ENCODE peak calls at places on chromosomes 12 and 14, in nine cellular contexts. F, A, U, S, Z, H, E, O and L are unnamed samples.

GRCh38 chr12:60494249-60494648 is 898.4 kb downstream of the SLC16A7 start:
- DNase-seq in F (peak), A (peak), U (peak), S (no peak), Z (no peak), H (peak), E (peak), O (no peak), L (no peak)

GRCh38 chr12:109753054-109753401 is 39.4 kb downstream of the FAM222A start:
- DNase-seq in F (no peak), A (no peak), U (no peak), S (no peak), Z (peak), H (no peak), E (no peak), O (no peak), L (no peak)

GRCh38 chr12:109115758-109116610 is at the start of gene ACACB:
- DNase-seq in F (no peak), A (no peak), U (no peak), S (no peak), Z (peak), H (peak), E (no peak), O (no peak), L (peak)

GRCh38 chr14:30162066-30162465 is 234.4 kb upstream of the PRKD1 start:
- DNase-seq in F (no peak), A (no peak), U (no peak), S (no peak), Z (no peak), H (no peak), E (no peak), O (no peak), L (no peak)

GRCh38 chr14:106163316-106163715 is 636.9 kb downstream of the TMEM121 start:
- DNase-seq in F (no peak), A (no peak), U (no peak), S (no peak), Z (no peak), H (no peak), E (no peak), O (no peak), L (no peak)

GRCh38 chr12:91406920-91407341 is 224.3 kb upstream of the DCN start:
- DNase-seq in F (peak), A (no peak), U (no peak), S (no peak), Z (no peak), H (peak), E (peak), O (no peak), L (no peak)

GRCh38 chr12:121536929-121537813 is 43.7 kb downstream of the KDM2B start:
- DNase-seq in F (peak), A (peak), U (peak), S (no peak), Z (peak), H (peak), E (peak), O (peak), L (peak)

GRCh38 chr12:124381454-124382207 is 86.7 kb downstream of the RFLNA start:
- DNase-seq in F (peak), A (peak), U (no peak), S (no peak), Z (peak), H (peak), E (peak), O (peak), L (no peak)

GRCh38 chr12:27940756-27941402 is 31.7 kb downstream of the PTHLH start:
- DNase-seq in F (peak), A (peak), U (peak), S (peak), Z (peak), H (peak), E (peak), O (no peak), L (peak)

GRCh38 chr12:47903927-47904646 is 707 bp downstream of the VDR start:
- DNase-seq in F (peak), A (peak), U (no peak), S (no peak), Z (peak), H (peak), E (peak), O (peak), L (no peak)

GRCh38 chr12:6038160-6038559 is 86.3 kb downstream of the VWF start:
- DNase-seq in F (peak), A (no peak), U (peak), S (no peak), Z (peak), H (peak), E (peak), O (no peak), L (no peak)

GRCh38 chr14:46250113-46250703 is 401.4 kb downstream of the RPL10L start:
- DNase-seq in F (peak), A (peak), U (peak), S (no peak), Z (no peak), H (peak), E (peak), O (no peak), L (no peak)

GRCh38 chr14:103483600-103483999 is 39.0 kb downstream of the CKB start:
- DNase-seq in F (no peak), A (no peak), U (no peak), S (no peak), Z (peak), H (peak), E (peak), O (no peak), L (peak)

GRCh38 chr14:89617471-89618291 is 200.6 kb upstream of the FOXN3 start:
- DNase-seq in F (no peak), A (peak), U (peak), S (no peak), Z (peak), H (peak), E (peak), O (no peak), L (peak)

GRCh38 chr12:47844264-47845020 is 24.7 kb upstream of the HDAC7 start:
- DNase-seq in F (no peak), A (no peak), U (no peak), S (no peak), Z (no peak), H (peak), E (no peak), O (peak), L (peak)

GRCh38 chr12:132266802-132267201 is 62.6 kb downstream of the GALNT9 start:
- DNase-seq in F (no peak), A (no peak), U (no peak), S (no peak), Z (no peak), H (no peak), E (no peak), O (peak), L (no peak)

GRCh38 chr12:34334538-34334937 is 312.2 kb downstream of the ALG10 start:
- DNase-seq in F (no peak), A (no peak), U (no peak), S (no peak), Z (no peak), H (no peak), E (no peak), O (no peak), L (no peak)

GRCh38 chr14:56334458-56334857 is 216.2 kb downstream of the PELI2 start:
- DNase-seq in F (no peak), A (no peak), U (no peak), S (no peak), Z (no peak), H (peak), E (peak), O (no peak), L (no peak)

GRCh38 chr12:85798122-85798521 is 38.1 kb downstream of the RASSF9 start:
- DNase-seq in F (no peak), A (no peak), U (no peak), S (no peak), Z (no peak), H (no peak), E (no peak), O (no peak), L (no peak)

GRCh38 chr12:108700833-108701450 is 30.4 kb downstream of the CORO1C start:
- DNase-seq in F (no peak), A (no peak), U (no peak), S (no peak), Z (no peak), H (no peak), E (peak), O (no peak), L (no peak)

GRCh38 chr14:52650774-52651173 is 44.6 kb downstream of the ERO1A start:
- DNase-seq in F (no peak), A (no peak), U (peak), S (no peak), Z (no peak), H (no peak), E (no peak), O (no peak), L (no peak)

GRCh38 chr14:71289536-71289935 is 382.3 kb downstream of the PCNX1 start:
- DNase-seq in F (no peak), A (no peak), U (no peak), S (no peak), Z (no peak), H (no peak), E (no peak), O (no peak), L (no peak)

GRCh38 chr14:32561520-32561919 is 232.4 kb downstream of the AKAP6 start:
- DNase-seq in F (no peak), A (peak), U (no peak), S (no peak), Z (peak), H (peak), E (peak), O (no peak), L (no peak)